ENCODE peak calls at places on chromosomes 11 and 22, in five cellular contexts. H is pancreas, N is left lung, M is heart left ventricle, Y is upper lobe of right lung. W is an unnamed sample. For H3K9me3 and H3K4me1, the result is how much of the 10 kb centered on the place peaks cover.

GRCh38 chr11:81895258-81895657 is 838.4 kb downstream of the FAM181B start:
- ATAC-seq in H (no peak), N (no peak), M (no peak), Y (no peak), W (no peak)

GRCh38 chr22:37176464-37177061 is 11.5 kb downstream of the C1QTNF6 start:
- ATAC-seq in H (peak), N (peak), M (peak), Y (peak), W (peak)

GRCh38 chr22:17380711-17381087 is 11.4 kb downstream of the CECR2 start:
- ATAC-seq in H (no peak), N (no peak), M (no peak), Y (no peak), W (no peak)

GRCh38 chr11:130531061-130531460 is 82.6 kb downstream of the ADAMTS15 start:
- ATAC-seq in H (no peak), N (no peak), M (no peak), Y (no peak), W (no peak)

GRCh38 chr11:66061268-66061667 is 8.8 kb upstream of the PACS1 start:
- ATAC-seq in H (no peak), N (no peak), M (no peak), Y (no peak), W (no peak)

GRCh38 chr22:41899992-41900651 is 14.8 kb downstream of the SHISA8 start:
- ATAC-seq in H (no peak), N (no peak), M (peak), Y (no peak), W (no peak)

GRCh38 chr11:60125962-60126585 is 37.6 kb downstream of the MS4A2 start:
- ATAC-seq in H (no peak), N (no peak), M (no peak), Y (no peak), W (no peak)

GRCh38 chr22:47054231-47055072 is 292.0 kb downstream of the TBC1D22A start:
- ATAC-seq in H (no peak), N (no peak), M (no peak), Y (no peak), W (no peak)

GRCh38 chr11:12223771-12224536 is 113.6 kb downstream of the MICAL2 start:
- ATAC-seq in H (no peak), N (peak), M (no peak), Y (peak), W (no peak)

GRCh38 chr11:19433367-19433766 is 192.6 kb upstream of the E2F8 start:
- ATAC-seq in H (no peak), N (no peak), M (no peak), Y (no peak), W (no peak)

GRCh38 chr11:8381871-8382396 is 118.3 kb upstream of the LMO1 start:
- ATAC-seq in H (no peak), N (no peak), M (peak), Y (no peak), W (no peak)

GRCh38 chr22:24128024-24128423 is 53.3 kb upstream of the SUSD2 start:
- ATAC-seq in H (no peak), N (no peak), M (no peak), Y (no peak), W (no peak)

GRCh38 chr11:2886191-2886894 is 768 bp upstream of the CDKN1C start:
- ATAC-seq in H (no peak), N (no peak), M (peak), Y (no peak), W (peak)

GRCh38 chr11:66388746-66389386 is 17.3 kb upstream of the SLC29A2 start:
- ATAC-seq in H (peak), N (peak), M (peak), Y (peak), W (peak)

GRCh38 chr22:34410111-34410510 is 489.8 kb upstream of the LARGE1 start:
- ATAC-seq in H (no peak), N (no peak), M (no peak), Y (no peak), W (no peak)

GRCh38 chr11:108654994-108655631 is 9.8 kb upstream of the DDX10 start:
- ATAC-seq in H (peak), N (peak), M (no peak), Y (peak), W (no peak)

GRCh38 chr11:16942342-16942741 is 71.9 kb downstream of the PLEKHA7 start:
- ATAC-seq in H (no peak), N (no peak), M (peak), Y (no peak), W (no peak)

GRCh38 chr22:20777420-20778177 is 3.7 kb downstream of the SERPIND1 start:
- ATAC-seq in H (peak), N (peak), M (peak), Y (peak), W (peak)

GRCh38 chr11:121100943-121101342 is at the start of gene TECTA:
- ATAC-seq in H (no peak), N (no peak), M (no peak), Y (no peak), W (no peak)

GRCh38 chr11:64863381-64864060 is 14.9 kb downstream of the EHD1 start:
- ATAC-seq in H (no peak), N (peak), M (peak), Y (peak), W (peak)

GRCh38 chr11:4197112-4197511 is 102.5 kb downstream of the RRM1 start:
- ATAC-seq in H (no peak), N (no peak), M (no peak), Y (no peak), W (no peak)

GRCh38 chr11:121582296-121582695 is 129.5 kb upstream of the SORL1-AS1 start:
- ATAC-seq in H (peak), N (no peak), M (no peak), Y (no peak), W (no peak)

DNA sequence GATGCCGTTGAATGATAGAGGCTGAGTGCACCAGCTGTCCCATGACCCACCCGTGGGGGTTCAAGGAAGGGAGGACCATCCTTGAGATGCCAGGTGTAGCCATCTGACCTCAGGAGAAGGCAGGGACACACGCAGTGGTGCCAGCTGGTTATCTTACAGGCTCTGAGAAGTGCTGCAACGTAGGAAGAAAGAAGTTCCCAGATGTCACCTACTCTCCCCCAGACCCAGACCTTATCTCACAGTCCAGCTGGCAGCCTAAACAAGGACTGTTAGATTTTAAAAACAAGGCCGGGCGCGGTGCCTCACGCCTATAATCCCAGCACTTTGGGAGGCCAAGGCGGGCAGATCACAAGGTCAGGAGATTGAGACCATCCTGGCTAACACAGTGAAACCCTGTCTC is 1307.6 kb downstream of the TBC1D22A start:
- ATAC-seq in H (no peak), N (no peak), M (no peak), Y (no peak), W (no peak)
- H3K9me3 ChIP-seq in H (under half), N (under half), M (under half), Y (under half), W (under half)

DNA sequence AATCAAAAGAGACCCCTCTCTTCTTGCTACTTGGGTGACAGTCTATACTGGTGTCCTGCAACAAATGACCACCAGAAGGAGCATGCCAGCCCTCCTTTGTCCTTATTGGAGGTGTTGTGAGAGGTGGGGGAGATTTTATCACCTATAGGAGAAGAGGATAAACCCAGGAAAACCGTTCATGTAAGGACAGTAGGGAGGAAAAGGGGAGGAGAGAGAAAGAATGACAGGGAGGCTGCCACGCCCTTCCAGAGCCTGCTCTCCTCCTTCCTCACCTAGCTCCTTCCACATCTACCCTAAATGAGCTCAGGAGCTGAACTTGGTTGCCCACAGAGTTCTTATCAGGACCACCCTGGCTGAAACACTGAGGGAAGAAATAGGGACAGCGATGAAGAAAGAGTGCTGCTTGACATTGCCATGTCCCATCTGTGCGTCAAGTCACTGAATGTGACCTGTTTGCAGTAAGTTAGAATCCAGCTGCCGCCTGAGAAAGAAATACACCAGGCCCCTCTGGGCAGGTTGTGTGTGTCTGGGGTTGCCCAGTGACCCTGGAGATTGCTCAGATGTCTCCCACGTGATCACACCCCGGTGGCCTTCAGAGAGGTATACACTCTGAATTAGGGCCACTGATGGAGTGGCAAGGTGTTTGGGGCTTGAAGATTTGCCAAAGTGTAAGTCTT is 40.4 kb upstream of the ETS1 start:
- ATAC-seq in H (no peak), N (no peak), M (no peak), Y (no peak), W (no peak)
- H3K4me1 ChIP-seq in H (under half), N (under half), M (under half), Y (under half), W (under half)

DNA sequence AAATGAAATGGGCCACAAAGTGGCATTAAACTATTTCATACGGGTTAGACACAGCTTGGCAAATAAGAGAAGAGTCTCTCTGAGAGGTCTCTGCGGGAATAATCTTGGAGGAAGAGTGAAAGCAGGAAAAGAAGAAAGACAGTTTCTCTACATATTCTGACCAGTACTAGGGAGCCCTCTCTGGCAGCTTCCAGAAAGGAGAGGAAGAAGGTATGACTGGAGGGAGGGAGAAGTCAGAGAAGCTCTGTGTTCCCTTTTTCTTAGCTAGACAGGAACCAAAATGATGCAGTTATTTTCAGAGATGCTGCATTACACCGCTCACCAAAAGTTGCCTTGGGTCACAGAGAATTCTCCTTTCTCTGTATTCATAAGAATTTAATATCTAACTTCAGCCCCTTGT is 382.1 kb downstream of the KCNA4 start:
- ATAC-seq in H (no peak), N (no peak), M (no peak), Y (peak), W (no peak)
- TF ChIP-seq CTCF in H (no peak), N (no peak), M (no peak), Y (no peak), W (no peak)

DNA sequence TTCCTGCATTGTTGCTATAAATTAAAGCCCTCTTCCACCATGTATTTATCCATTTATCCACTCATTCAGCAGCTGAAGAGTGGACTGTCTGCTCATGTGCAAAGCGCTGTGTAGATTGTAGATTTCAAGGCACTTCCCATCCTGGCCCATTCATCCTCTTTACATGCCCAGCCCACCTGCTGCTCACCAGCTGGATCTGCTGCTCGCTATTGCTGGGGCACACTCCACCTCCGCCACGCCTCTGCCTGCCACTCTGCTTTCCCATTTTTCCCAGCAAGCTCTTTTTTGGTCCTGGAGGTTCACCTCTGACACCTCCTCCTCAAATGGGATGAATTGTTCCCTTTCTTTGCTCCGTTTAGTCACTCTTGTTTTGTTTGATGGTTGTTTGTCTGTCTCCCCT is 48.3 kb downstream of the CEP164 start:
- ATAC-seq in H (no peak), N (no peak), M (no peak), Y (no peak), W (no peak)
- H3K9me3 ChIP-seq in H (under half), N (under half), M (under half), Y (under half), W (under half)

GRCh38 chr11:124884340-124884739 is 13.3 kb downstream of the ROBO4 start:
- ATAC-seq in H (no peak), N (no peak), M (no peak), Y (no peak), W (no peak)

GRCh38 chr11:124886476-124886875 is 11.2 kb downstream of the ROBO4 start:
- ATAC-seq in H (no peak), N (no peak), M (no peak), Y (no peak), W (no peak)

GRCh38 chr11:124886978-124887666 is 10.5 kb downstream of the ROBO4 start:
- ATAC-seq in H (no peak), N (no peak), M (no peak), Y (no peak), W (no peak)

GRCh38 chr11:124882339-124883071 is 15.2 kb downstream of the ROBO4 start:
- ATAC-seq in H (peak), N (no peak), M (no peak), Y (no peak), W (peak)

GRCh38 chr11:124884869-124885479 is 12.7 kb downstream of the ROBO4 start:
- ATAC-seq in H (no peak), N (no peak), M (no peak), Y (no peak), W (no peak)
- H3K4me1 ChIP-seq in H (under half), N (under half), M (half or more), Y (under half), W (under half)